ENCODE peak calls at places on chromosomes 1 and 21, in eight cellular contexts. One of them, this sample, is unnamed.

GRCh38 chr21:42575111-42575510 is 61.5 kb downstream of the SLC37A1 start:
- DNase-seq in fibroblast of lung: no peak
- DNase-seq in transverse colon: peak
- DNase-seq in gastrocnemius medialis: no peak
- DNase-seq in colonic mucosa: no peak
- DNase-seq in cardiac muscle cell: no peak
- DNase-seq in Peyer's patch: no peak
- DNase-seq in stomach: no peak
- DNase-seq in this sample: no peak

GRCh38 chr1:40818264-40818961 is 34.8 kb downstream of the KCNQ4 start:
- DNase-seq in Peyer's patch: peak
- DNase-seq in stomach: peak
- DNase-seq in transverse colon: peak
- DNase-seq in fibroblast of lung: peak
- DNase-seq in gastrocnemius medialis: no peak
- DNase-seq in cardiac muscle cell: peak
- DNase-seq in colonic mucosa: peak
- DNase-seq in this sample: no peak

GRCh38 chr1:51697160-51697559 is 80.3 kb downstream of the OSBPL9 start:
- DNase-seq in transverse colon: no peak
- DNase-seq in cardiac muscle cell: no peak
- DNase-seq in colonic mucosa: no peak
- DNase-seq in Peyer's patch: no peak
- DNase-seq in gastrocnemius medialis: no peak
- DNase-seq in stomach: no peak
- DNase-seq in fibroblast of lung: peak
- DNase-seq in this sample: no peak

GRCh38 chr1:157103283-157103682 is 3.7 kb upstream of the ETV3L start:
- DNase-seq in cardiac muscle cell: no peak
- DNase-seq in gastrocnemius medialis: no peak
- DNase-seq in Peyer's patch: no peak
- DNase-seq in fibroblast of lung: no peak
- DNase-seq in transverse colon: no peak
- DNase-seq in stomach: no peak
- DNase-seq in colonic mucosa: no peak
- DNase-seq in this sample: no peak

GRCh38 chr1:115134850-115135484 is 45.7 kb upstream of the TSPAN2 start:
- DNase-seq in cardiac muscle cell: no peak
- DNase-seq in transverse colon: no peak
- DNase-seq in colonic mucosa: no peak
- DNase-seq in gastrocnemius medialis: no peak
- DNase-seq in fibroblast of lung: peak
- DNase-seq in stomach: no peak
- DNase-seq in Peyer's patch: no peak
- DNase-seq in this sample: peak

GRCh38 chr1:3369437-3370076 is 84.9 kb upstream of the ARHGEF16 start:
- DNase-seq in fibroblast of lung: peak
- DNase-seq in gastrocnemius medialis: peak
- DNase-seq in Peyer's patch: no peak
- DNase-seq in transverse colon: no peak
- DNase-seq in colonic mucosa: no peak
- DNase-seq in stomach: peak
- DNase-seq in cardiac muscle cell: no peak
- DNase-seq in this sample: peak

GRCh38 chr21:44485254-44485793 is 30.0 kb downstream of the LRRC3 start:
- DNase-seq in stomach: no peak
- DNase-seq in cardiac muscle cell: peak
- DNase-seq in transverse colon: no peak
- DNase-seq in colonic mucosa: peak
- DNase-seq in fibroblast of lung: no peak
- DNase-seq in Peyer's patch: peak
- DNase-seq in gastrocnemius medialis: no peak
- DNase-seq in this sample: no peak

GRCh38 chr1:14787604-14788003 is 189.1 kb downstream of the KAZN start:
- DNase-seq in gastrocnemius medialis: no peak
- DNase-seq in stomach: no peak
- DNase-seq in cardiac muscle cell: no peak
- DNase-seq in fibroblast of lung: no peak
- DNase-seq in transverse colon: no peak
- DNase-seq in colonic mucosa: no peak
- DNase-seq in Peyer's patch: no peak
- DNase-seq in this sample: no peak

GRCh38 chr1:170494369-170494768 is 37.6 kb upstream of the GORAB start:
- DNase-seq in stomach: no peak
- DNase-seq in gastrocnemius medialis: no peak
- DNase-seq in cardiac muscle cell: no peak
- DNase-seq in fibroblast of lung: peak
- DNase-seq in Peyer's patch: no peak
- DNase-seq in colonic mucosa: peak
- DNase-seq in transverse colon: peak
- DNase-seq in this sample: no peak

GRCh38 chr1:204623365-204623893 is 62.1 kb downstream of the LRRN2 start:
- DNase-seq in gastrocnemius medialis: no peak
- DNase-seq in stomach: no peak
- DNase-seq in Peyer's patch: no peak
- DNase-seq in fibroblast of lung: peak
- DNase-seq in transverse colon: peak
- DNase-seq in colonic mucosa: peak
- DNase-seq in cardiac muscle cell: peak
- DNase-seq in this sample: no peak

GRCh38 chr1:91754348-91754747 is 131.6 kb downstream of the TGFBR3 start:
- DNase-seq in transverse colon: no peak
- DNase-seq in fibroblast of lung: peak
- DNase-seq in Peyer's patch: no peak
- DNase-seq in stomach: no peak
- DNase-seq in colonic mucosa: no peak
- DNase-seq in gastrocnemius medialis: no peak
- DNase-seq in cardiac muscle cell: no peak
- DNase-seq in this sample: no peak

GRCh38 chr1:72462506-72462905 is 180.2 kb upstream of the NEGR1 start:
- DNase-seq in stomach: no peak
- DNase-seq in gastrocnemius medialis: no peak
- DNase-seq in Peyer's patch: no peak
- DNase-seq in colonic mucosa: no peak
- DNase-seq in transverse colon: no peak
- DNase-seq in cardiac muscle cell: no peak
- DNase-seq in fibroblast of lung: peak
- DNase-seq in this sample: no peak

GRCh38 chr1:9877962-9878361 is 32.1 kb downstream of the CTNNBIP1 start:
- DNase-seq in transverse colon: peak
- DNase-seq in colonic mucosa: peak
- DNase-seq in stomach: peak
- DNase-seq in cardiac muscle cell: no peak
- DNase-seq in fibroblast of lung: no peak
- DNase-seq in Peyer's patch: no peak
- DNase-seq in gastrocnemius medialis: no peak
- DNase-seq in this sample: no peak

GRCh38 chr1:184743062-184743756 is 11.4 kb downstream of the EDEM3 start:
- DNase-seq in gastrocnemius medialis: no peak
- DNase-seq in cardiac muscle cell: no peak
- DNase-seq in colonic mucosa: no peak
- DNase-seq in stomach: no peak
- DNase-seq in transverse colon: no peak
- DNase-seq in Peyer's patch: no peak
- DNase-seq in fibroblast of lung: peak
- DNase-seq in this sample: no peak

GRCh38 chr1:94688646-94689045 is 131.5 kb upstream of the SLC44A3 start:
- DNase-seq in Peyer's patch: no peak
- DNase-seq in gastrocnemius medialis: no peak
- DNase-seq in transverse colon: no peak
- DNase-seq in cardiac muscle cell: no peak
- DNase-seq in fibroblast of lung: no peak
- DNase-seq in stomach: no peak
- DNase-seq in colonic mucosa: no peak
- DNase-seq in this sample: no peak

GRCh38 chr21:38241029-38241740 is 15.6 kb upstream of the KCNJ15 start:
- DNase-seq in colonic mucosa: no peak
- DNase-seq in gastrocnemius medialis: no peak
- DNase-seq in transverse colon: no peak
- DNase-seq in Peyer's patch: no peak
- DNase-seq in cardiac muscle cell: no peak
- DNase-seq in fibroblast of lung: peak
- DNase-seq in stomach: no peak
- DNase-seq in this sample: no peak

GRCh38 chr1:178509608-178510007 is 3.3 kb upstream of the TEX35 start:
- DNase-seq in colonic mucosa: no peak
- DNase-seq in Peyer's patch: no peak
- DNase-seq in fibroblast of lung: peak
- DNase-seq in transverse colon: no peak
- DNase-seq in stomach: no peak
- DNase-seq in cardiac muscle cell: no peak
- DNase-seq in gastrocnemius medialis: no peak
- DNase-seq in this sample: no peak

GRCh38 chr21:38346286-38346685 is 89.5 kb downstream of the KCNJ15 start:
- DNase-seq in stomach: no peak
- DNase-seq in colonic mucosa: no peak
- DNase-seq in cardiac muscle cell: no peak
- DNase-seq in fibroblast of lung: no peak
- DNase-seq in transverse colon: no peak
- DNase-seq in Peyer's patch: no peak
- DNase-seq in gastrocnemius medialis: no peak
- DNase-seq in this sample: peak

GRCh38 chr1:213051127-213051880 is at the start of gene RPS6KC1:
- DNase-seq in stomach: peak
- DNase-seq in gastrocnemius medialis: peak
- DNase-seq in cardiac muscle cell: peak
- DNase-seq in transverse colon: peak
- DNase-seq in colonic mucosa: peak
- DNase-seq in fibroblast of lung: peak
- DNase-seq in Peyer's patch: peak
- DNase-seq in this sample: peak

GRCh38 chr1:109793089-109793485 is 29.4 kb upstream of the EPS8L3 start:
- DNase-seq in Peyer's patch: no peak
- DNase-seq in gastrocnemius medialis: peak
- DNase-seq in stomach: peak
- DNase-seq in colonic mucosa: peak
- DNase-seq in fibroblast of lung: no peak
- DNase-seq in cardiac muscle cell: no peak
- DNase-seq in transverse colon: peak
- DNase-seq in this sample: peak

GRCh38 chr1:183227963-183228649 is 42.0 kb downstream of the LAMC2 start:
- DNase-seq in stomach: peak
- DNase-seq in Peyer's patch: no peak
- DNase-seq in fibroblast of lung: peak
- DNase-seq in gastrocnemius medialis: no peak
- DNase-seq in transverse colon: peak
- DNase-seq in cardiac muscle cell: peak
- DNase-seq in colonic mucosa: peak
- DNase-seq in this sample: no peak
- TF ChIP-seq CTCF in stomach: peak
- TF ChIP-seq CTCF in Peyer's patch: peak
- TF ChIP-seq CTCF in fibroblast of lung: peak
- TF ChIP-seq CTCF in gastrocnemius medialis: peak
- TF ChIP-seq CTCF in transverse colon: peak
- TF ChIP-seq CTCF in cardiac muscle cell: peak
- TF ChIP-seq CTCF in colonic mucosa: peak
- TF ChIP-seq CTCF in this sample: peak

DNA sequence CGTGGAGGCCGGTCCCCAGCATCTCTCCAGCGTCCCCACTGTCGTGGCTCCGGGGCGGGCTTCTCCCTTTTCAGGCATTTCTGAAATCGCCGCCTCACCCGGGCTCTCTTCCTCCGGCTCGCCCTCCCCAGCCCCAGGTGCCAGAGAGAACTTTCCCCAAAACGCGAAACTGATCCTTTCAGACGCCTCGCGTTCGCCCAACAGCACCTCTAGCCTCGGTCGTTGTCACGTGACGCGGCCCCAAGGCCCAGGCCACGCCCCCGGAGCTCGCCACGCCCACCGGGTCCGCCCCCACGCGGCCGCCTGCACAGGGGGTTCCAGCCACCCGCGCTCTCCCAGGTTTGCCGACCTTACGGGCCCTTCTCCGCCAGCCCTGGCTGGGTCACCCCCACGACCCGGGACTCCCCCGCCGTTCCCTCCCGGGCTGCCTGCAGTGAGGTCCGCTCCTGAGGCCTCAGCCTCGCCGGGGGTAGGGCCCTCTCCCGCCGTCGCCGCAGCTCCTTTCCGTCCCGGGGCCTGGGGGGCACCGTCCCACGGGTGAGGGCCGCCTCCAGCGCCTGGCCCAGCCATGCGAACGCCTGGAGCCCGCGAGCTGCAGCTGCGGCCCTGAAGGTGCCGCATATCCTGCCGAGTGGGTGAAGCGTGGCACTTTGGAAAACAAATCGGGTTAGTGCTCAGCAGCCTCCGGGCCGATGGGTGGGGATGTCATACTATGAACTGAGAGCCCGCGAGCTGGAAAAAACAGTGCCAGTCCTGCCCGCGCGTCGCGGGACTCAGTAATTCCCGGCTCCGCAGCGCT is 21.0 kb downstream of the H3-3A start:
- DNase-seq in stomach: peak
- DNase-seq in colonic mucosa: peak
- DNase-seq in transverse colon: peak
- DNase-seq in Peyer's patch: peak
- DNase-seq in fibroblast of lung: peak
- DNase-seq in gastrocnemius medialis: peak
- DNase-seq in cardiac muscle cell: peak
- DNase-seq in this sample: peak
- H3K27ac ChIP-seq in stomach: peak
- H3K27ac ChIP-seq in colonic mucosa: peak
- H3K27ac ChIP-seq in transverse colon: peak
- H3K27ac ChIP-seq in Peyer's patch: peak
- H3K27ac ChIP-seq in fibroblast of lung: peak
- H3K27ac ChIP-seq in gastrocnemius medialis: peak
- H3K27ac ChIP-seq in cardiac muscle cell: no peak
- H3K27ac ChIP-seq in this sample: peak

DNA sequence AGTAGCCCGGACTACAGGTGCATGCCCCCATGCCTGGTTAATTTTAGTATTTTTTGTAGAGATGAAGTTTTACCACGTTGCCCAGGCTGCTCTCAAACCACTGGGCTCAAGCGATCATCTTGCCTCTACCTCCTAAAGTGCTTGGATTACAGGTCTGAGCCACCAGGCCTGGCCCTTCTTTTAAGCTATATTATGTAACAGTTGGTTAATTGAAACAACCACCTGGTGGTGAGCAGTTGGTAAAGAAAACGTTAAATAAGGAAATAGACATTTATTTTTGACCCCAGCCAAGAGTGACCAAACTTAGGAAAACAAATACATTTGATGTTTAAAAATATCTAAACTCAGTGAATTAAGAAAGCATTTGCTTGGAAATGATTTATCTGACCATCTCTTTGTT is 12.1 kb upstream of the PDC start:
- DNase-seq in cardiac muscle cell: no peak
- DNase-seq in Peyer's patch: no peak
- DNase-seq in stomach: no peak
- DNase-seq in transverse colon: no peak
- DNase-seq in colonic mucosa: no peak
- DNase-seq in gastrocnemius medialis: no peak
- DNase-seq in fibroblast of lung: no peak
- DNase-seq in this sample: no peak
- TF ChIP-seq CTCF in cardiac muscle cell: no peak
- TF ChIP-seq CTCF in Peyer's patch: no peak
- TF ChIP-seq CTCF in stomach: no peak
- TF ChIP-seq CTCF in transverse colon: no peak
- TF ChIP-seq CTCF in colonic mucosa: no peak
- TF ChIP-seq CTCF in gastrocnemius medialis: no peak
- TF ChIP-seq CTCF in fibroblast of lung: no peak
- TF ChIP-seq CTCF in this sample: no peak

DNA sequence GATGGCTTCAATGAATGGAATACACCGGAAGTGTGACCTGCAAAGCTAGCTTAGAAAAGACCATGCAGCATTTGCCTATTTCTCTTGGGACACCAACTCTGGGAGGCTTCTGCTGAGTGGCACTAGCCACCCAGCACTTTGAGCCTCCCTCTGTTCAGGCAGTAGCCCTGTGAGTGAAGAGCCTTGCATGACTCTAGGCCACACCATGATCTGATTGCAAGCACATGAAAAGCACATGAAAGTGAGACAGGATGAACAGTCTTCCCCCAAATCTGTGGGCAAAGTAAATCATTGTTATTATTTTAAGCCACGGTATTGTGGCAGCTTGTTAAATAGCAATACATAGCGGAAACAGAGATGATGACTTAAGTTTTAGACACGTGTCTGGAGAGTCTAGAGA is 2.8 kb downstream of the CD48 start:
- DNase-seq in Peyer's patch: peak
- DNase-seq in colonic mucosa: no peak
- DNase-seq in gastrocnemius medialis: no peak
- DNase-seq in fibroblast of lung: no peak
- DNase-seq in cardiac muscle cell: no peak
- DNase-seq in transverse colon: no peak
- DNase-seq in stomach: no peak
- DNase-seq in this sample: no peak
- H3K27ac ChIP-seq in Peyer's patch: peak
- H3K27ac ChIP-seq in colonic mucosa: peak
- H3K27ac ChIP-seq in gastrocnemius medialis: no peak
- H3K27ac ChIP-seq in fibroblast of lung: no peak
- H3K27ac ChIP-seq in cardiac muscle cell: no peak
- H3K27ac ChIP-seq in transverse colon: peak
- H3K27ac ChIP-seq in stomach: peak
- H3K27ac ChIP-seq in this sample: no peak

This sample was measured in coronary artery.